ENCODE peak calls at places on chromosomes 16 and 17, in five cellular contexts. N, B, Z, W and G are unnamed samples.
A peak's percentile ranks its signal among the peaks of the same experiment; 100 is the strongest.

GRCh38 chr16:10080031-10080772 is 102.0 kb downstream of the GRIN2A start:
- DNase-seq in B (peak; percentile 79), Z (no peak), W (no peak), N (peak; percentile 66), G (no peak)

GRCh38 chr16:24046442-24046841 is 209.7 kb upstream of the CACNG3 start:
- DNase-seq in B (no peak), Z (no peak), W (no peak), N (peak; percentile 87), G (no peak)

GRCh38 chr16:56637814-56638750 is at the start of gene MT1A:
- DNase-seq in B (peak; percentile 91), N (peak; percentile 88), Z (no peak), W (peak; percentile 91), G (no peak)

GRCh38 chr17:64358261-64358788 is 32.3 kb downstream of the PECAM1 start:
- DNase-seq in N (no peak), W (no peak), B (no peak), Z (no peak), G (no peak)

GRCh38 chr17:41907185-41907556 is 11.6 kb downstream of the ACLY start:
- DNase-seq in Z (no peak), B (no peak), W (no peak), N (no peak), G (no peak)

GRCh38 chr16:73434621-73435020 is 386.7 kb upstream of the ZFHX3 start:
- DNase-seq in N (no peak), W (no peak), B (no peak), Z (no peak), G (no peak)

GRCh38 chr17:2383628-2384167 is 17.2 kb downstream of the MNT start:
- DNase-seq in B (no peak), Z (no peak), W (no peak), N (no peak), G (no peak)

GRCh38 chr16:15466886-15467781 is 32.7 kb downstream of the BMERB1 start:
- DNase-seq in Z (no peak), W (no peak), B (no peak), N (no peak), G (no peak)

GRCh38 chr17:74520790-74521480 is 10.3 kb downstream of the CD300LB start:
- DNase-seq in B (no peak), N (no peak), W (peak; percentile 30), Z (no peak), G (peak; percentile 77)

GRCh38 chr17:6546069-6546718 is 10.2 kb downstream of the PITPNM3 start:
- DNase-seq in Z (no peak), N (no peak), W (no peak), B (no peak), G (no peak)

GRCh38 chr16:6096931-6097665 is 999.5 kb upstream of the EEF2KMT start:
- DNase-seq in N (no peak), B (no peak), W (no peak), Z (no peak), G (no peak)

GRCh38 chr17:17208013-17208412 is 1.9 kb upstream of the PLD6 start:
- DNase-seq in B (no peak), W (no peak), Z (no peak), N (no peak), G (no peak)

GRCh38 chr16:27239906-27240655 is 28.5 kb downstream of the NSMCE1 start:
- DNase-seq in W (no peak), N (no peak), B (peak; percentile 59), Z (no peak), G (peak; percentile 79)

GRCh38 chr16:23687034-23687808 is 8.5 kb downstream of the PLK1 start:
- DNase-seq in Z (no peak), B (no peak), W (no peak), N (no peak), G (no peak)

GRCh38 chr16:21302898-21303528 is 24.9 kb upstream of the CRYM start:
- DNase-seq in B (no peak), W (no peak), N (no peak), Z (no peak), G (no peak)

GRCh38 chr16:84788968-84789371 is 30.8 kb upstream of the CRISPLD2 start:
- DNase-seq in Z (no peak), W (no peak), B (no peak), N (no peak), G (no peak)

GRCh38 chr16:48146710-48147109 is 9.1 kb downstream of the ABCC12 start:
- DNase-seq in W (no peak), B (no peak), N (no peak), Z (no peak), G (no peak)

GRCh38 chr16:50202926-50203624 is 50.0 kb downstream of the TENT4B start:
- DNase-seq in B (no peak), W (no peak), N (no peak), Z (no peak), G (no peak)
- H3K4me3 ChIP-seq in B (peak overlapping the region; percentile 23), W (no peak overlapping the region), N (no peak overlapping the region), Z (no peak overlapping the region), G (no peak overlapping the region)

GRCh38 chr17:62968445-62968923 is 2.4 kb downstream of the TANC2 start:
- DNase-seq in Z (peak; percentile 6), N (peak; percentile 80), B (peak; percentile 70), W (no peak), G (no peak)

GRCh38 chr17:62967111-62967449 is 1.0 kb downstream of the TANC2 start:
- DNase-seq in W (no peak), Z (no peak), N (no peak), B (no peak), G (no peak)

GRCh38 chr17:62965649-62966425 is at the start of gene TANC2:
- DNase-seq in N (peak; percentile 95), B (peak; percentile 90), W (peak; percentile 76), Z (peak; percentile 68), G (no peak)

GRCh38 chr17:62965149-62965648 is 836 bp upstream of the TANC2 start:
- DNase-seq in W (no peak), B (no peak), Z (peak; percentile 7), N (no peak), G (no peak)

DNA sequence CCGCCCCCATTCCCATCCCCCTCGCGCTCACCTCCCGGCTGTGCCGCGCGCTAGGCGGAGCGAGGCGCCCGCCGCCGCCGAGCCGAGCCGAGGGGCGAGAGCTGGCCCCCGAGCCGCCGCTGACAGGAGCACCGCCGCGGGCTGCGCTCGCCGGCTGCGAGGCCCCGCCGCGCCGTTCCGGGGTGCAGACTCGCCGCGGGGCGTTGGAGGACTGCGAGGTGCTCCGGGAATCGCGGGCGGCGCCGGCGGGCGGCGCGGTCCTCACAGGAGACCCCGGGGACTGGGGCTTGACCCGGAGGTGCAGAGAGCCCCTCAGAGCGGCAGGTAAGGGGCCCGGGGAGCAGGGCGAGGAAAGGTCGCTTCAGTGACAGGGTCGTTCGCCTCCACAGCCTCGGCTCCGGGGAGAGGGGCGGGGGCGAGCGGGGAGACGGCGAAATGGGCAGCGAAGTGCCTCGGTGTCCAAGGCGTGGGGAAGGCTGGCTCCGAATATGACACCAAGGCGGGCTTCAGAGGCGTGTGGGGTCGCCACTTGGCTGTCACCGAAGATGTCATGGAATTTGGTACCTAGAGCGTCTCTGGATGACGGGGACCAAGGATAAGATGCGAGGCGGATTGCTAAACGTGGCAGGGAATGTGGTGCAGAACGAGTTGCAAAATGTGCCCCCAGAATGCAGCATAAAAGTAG is 533 bp downstream of the TANC2 start:
- DNase-seq in W (no peak), Z (peak; percentile 10), B (no peak), N (peak; percentile 89), G (no peak)
- H3K4me3 ChIP-seq in W (peak overlapping the region; percentile 93), Z (peak overlapping the region; percentile 52), B (peak overlapping the region; percentile 98), N (peak overlapping the region; percentile 87), G (peak overlapping the region; percentile 96)

GRCh38 chr16:68529931-68530667 is 9.0 kb upstream of the ZFP90 start:
- DNase-seq in W (peak; percentile 93), Z (peak; percentile 84), N (peak; percentile 96), B (peak; percentile 93), G (no peak)

GRCh38 chr16:68526143-68526781 is 12.8 kb upstream of the ZFP90 start:
- DNase-seq in W (no peak), Z (no peak), N (no peak), B (no peak), G (no peak)

GRCh38 chr16:68526782-68527145 is 12.3 kb upstream of the ZFP90 start:
- DNase-seq in Z (no peak), N (no peak), B (no peak), W (no peak), G (no peak)

GRCh38 chr16:68529608-68529930 is 9.5 kb upstream of the ZFP90 start:
- DNase-seq in Z (no peak), W (no peak), B (no peak), N (no peak), G (no peak)

DNA sequence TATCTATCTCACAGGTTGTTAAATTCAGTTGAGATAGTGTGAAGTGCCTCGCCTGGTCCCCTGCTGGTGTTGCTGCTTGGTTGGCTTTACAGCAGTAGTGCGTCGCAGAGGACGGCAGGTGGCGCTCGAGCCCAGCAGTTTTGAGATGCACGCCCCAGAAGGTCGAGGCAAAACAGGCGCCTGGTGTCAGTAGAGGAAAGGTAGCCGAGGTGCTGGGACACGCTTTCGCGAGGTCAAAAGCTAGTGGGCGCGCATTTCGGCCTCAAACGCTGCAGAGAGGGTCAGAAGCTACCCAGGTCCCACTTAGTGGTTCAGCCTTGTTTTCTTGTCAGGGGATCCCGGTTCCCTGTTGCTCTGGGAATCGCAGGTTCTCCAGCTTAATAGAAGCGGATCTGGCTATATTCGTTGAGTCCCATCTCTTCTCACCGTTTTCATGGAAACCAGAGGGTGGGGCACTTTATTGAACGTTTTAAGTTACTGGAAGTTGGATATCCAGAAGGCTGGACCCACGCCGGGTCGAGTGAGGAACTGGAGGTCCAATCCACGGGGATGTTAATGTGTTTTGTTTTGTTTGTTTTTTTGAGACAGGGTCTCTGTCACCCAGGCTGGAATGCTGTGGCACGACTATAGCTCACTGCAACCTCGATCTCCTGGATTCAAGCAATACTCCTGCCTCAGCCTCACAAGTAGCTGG is 10.3 kb upstream of the ZFP90 start:
- DNase-seq in N (peak; percentile 98), W (peak; percentile 92), B (peak; percentile 88), Z (peak; percentile 84), G (no peak)
- H3K4me3 ChIP-seq in N (no peak overlapping the region), W (peak overlapping the region; percentile 35), B (peak overlapping the region; percentile 73), Z (no peak overlapping the region), G (no peak overlapping the region)

GRCh38 chr17:26963163-26963503 is 330.8 kb upstream of the WSB1 start:
- DNase-seq in B (no peak), Z (no peak), N (no peak), W (no peak), G (no peak)

GRCh38 chr17:26962255-26963162 is 331.4 kb upstream of the WSB1 start:
- DNase-seq in N (no peak), Z (no peak), W (no peak), B (no peak), G (no peak)
- H3K4me3 ChIP-seq in N (no peak overlapping the region), Z (no peak overlapping the region), W (no peak overlapping the region), B (no peak overlapping the region), G (no peak overlapping the region)